ENCODE peak calls at places on chromosomes 1 and 21, in nine cellular contexts. One of them, this sample, is unnamed.

GRCh38 chr1:177307771-177308170 is 137.0 kb downstream of the BRINP2 start:
- DNase-seq in choroid plexus epithelial cell: no peak
- DNase-seq in fibroblast of mammary gland: peak
- DNase-seq in left lung: no peak
- DNase-seq in cardiac fibroblast: peak
- DNase-seq in stomach: no peak
- DNase-seq in kidney epithelial cell: no peak
- DNase-seq in uterus: no peak
- DNase-seq in retinal pigment epithelial cell: no peak
- DNase-seq in this sample: peak

GRCh38 chr1:65265296-65266271 is 43.8 kb upstream of the DNAJC6 start:
- DNase-seq in fibroblast of mammary gland: peak
- DNase-seq in cardiac fibroblast: peak
- DNase-seq in left lung: no peak
- DNase-seq in uterus: no peak
- DNase-seq in choroid plexus epithelial cell: peak
- DNase-seq in retinal pigment epithelial cell: no peak
- DNase-seq in kidney epithelial cell: no peak
- DNase-seq in stomach: peak
- DNase-seq in this sample: peak

GRCh38 chr1:190144650-190145049 is 333.0 kb downstream of the BRINP3 start:
- DNase-seq in uterus: no peak
- DNase-seq in left lung: no peak
- DNase-seq in choroid plexus epithelial cell: no peak
- DNase-seq in kidney epithelial cell: no peak
- DNase-seq in retinal pigment epithelial cell: no peak
- DNase-seq in stomach: no peak
- DNase-seq in cardiac fibroblast: no peak
- DNase-seq in fibroblast of mammary gland: no peak
- DNase-seq in this sample: no peak

GRCh38 chr1:89085781-89086180 is 20.8 kb upstream of the GBP1 start:
- DNase-seq in left lung: no peak
- DNase-seq in uterus: no peak
- DNase-seq in stomach: peak
- DNase-seq in fibroblast of mammary gland: no peak
- DNase-seq in cardiac fibroblast: peak
- DNase-seq in retinal pigment epithelial cell: no peak
- DNase-seq in kidney epithelial cell: no peak
- DNase-seq in choroid plexus epithelial cell: peak
- DNase-seq in this sample: peak

GRCh38 chr1:220926146-220926545 is 46.9 kb downstream of the HLX start:
- DNase-seq in left lung: no peak
- DNase-seq in stomach: no peak
- DNase-seq in fibroblast of mammary gland: peak
- DNase-seq in retinal pigment epithelial cell: peak
- DNase-seq in choroid plexus epithelial cell: no peak
- DNase-seq in kidney epithelial cell: no peak
- DNase-seq in cardiac fibroblast: no peak
- DNase-seq in uterus: no peak
- DNase-seq in this sample: peak

GRCh38 chr1:62045579-62045978 is 149.1 kb upstream of the L1TD1 start:
- DNase-seq in uterus: no peak
- DNase-seq in kidney epithelial cell: peak
- DNase-seq in left lung: no peak
- DNase-seq in cardiac fibroblast: peak
- DNase-seq in retinal pigment epithelial cell: peak
- DNase-seq in fibroblast of mammary gland: peak
- DNase-seq in choroid plexus epithelial cell: peak
- DNase-seq in stomach: no peak
- DNase-seq in this sample: no peak

GRCh38 chr1:246324711-246325110 is 182.4 kb downstream of the SMYD3 start:
- DNase-seq in kidney epithelial cell: no peak
- DNase-seq in cardiac fibroblast: no peak
- DNase-seq in left lung: no peak
- DNase-seq in fibroblast of mammary gland: peak
- DNase-seq in uterus: no peak
- DNase-seq in choroid plexus epithelial cell: peak
- DNase-seq in retinal pigment epithelial cell: no peak
- DNase-seq in stomach: no peak
- DNase-seq in this sample: no peak

GRCh38 chr1:23816361-23816760 is 8.9 kb downstream of the HMGCL start:
- DNase-seq in left lung: no peak
- DNase-seq in cardiac fibroblast: no peak
- DNase-seq in choroid plexus epithelial cell: no peak
- DNase-seq in fibroblast of mammary gland: no peak
- DNase-seq in uterus: no peak
- DNase-seq in kidney epithelial cell: no peak
- DNase-seq in stomach: no peak
- DNase-seq in retinal pigment epithelial cell: no peak
- DNase-seq in this sample: no peak

GRCh38 chr1:226708967-226709396 is 30.1 kb downstream of the ITPKB start:
- DNase-seq in left lung: no peak
- DNase-seq in fibroblast of mammary gland: peak
- DNase-seq in cardiac fibroblast: no peak
- DNase-seq in choroid plexus epithelial cell: no peak
- DNase-seq in stomach: no peak
- DNase-seq in uterus: no peak
- DNase-seq in kidney epithelial cell: no peak
- DNase-seq in retinal pigment epithelial cell: no peak
- DNase-seq in this sample: no peak

GRCh38 chr1:197806718-197807117 is 31.4 kb upstream of the DENND1B start:
- DNase-seq in fibroblast of mammary gland: no peak
- DNase-seq in choroid plexus epithelial cell: no peak
- DNase-seq in retinal pigment epithelial cell: no peak
- DNase-seq in kidney epithelial cell: no peak
- DNase-seq in left lung: no peak
- DNase-seq in stomach: no peak
- DNase-seq in uterus: no peak
- DNase-seq in cardiac fibroblast: no peak
- DNase-seq in this sample: no peak

GRCh38 chr1:30966690-30967369 is 58.3 kb upstream of the SDC3 start:
- DNase-seq in kidney epithelial cell: no peak
- DNase-seq in retinal pigment epithelial cell: peak
- DNase-seq in cardiac fibroblast: peak
- DNase-seq in stomach: no peak
- DNase-seq in uterus: no peak
- DNase-seq in fibroblast of mammary gland: peak
- DNase-seq in choroid plexus epithelial cell: peak
- DNase-seq in left lung: no peak
- DNase-seq in this sample: peak

GRCh38 chr1:228059536-228060457 is 22.7 kb upstream of the ARF1 start:
- DNase-seq in retinal pigment epithelial cell: no peak
- DNase-seq in cardiac fibroblast: peak
- DNase-seq in left lung: peak
- DNase-seq in fibroblast of mammary gland: peak
- DNase-seq in choroid plexus epithelial cell: no peak
- DNase-seq in uterus: no peak
- DNase-seq in kidney epithelial cell: no peak
- DNase-seq in stomach: peak
- DNase-seq in this sample: peak

GRCh38 chr1:8583031-8583430 is 234.4 kb downstream of the RERE start:
- DNase-seq in left lung: no peak
- DNase-seq in kidney epithelial cell: no peak
- DNase-seq in choroid plexus epithelial cell: no peak
- DNase-seq in fibroblast of mammary gland: no peak
- DNase-seq in uterus: no peak
- DNase-seq in retinal pigment epithelial cell: no peak
- DNase-seq in stomach: no peak
- DNase-seq in cardiac fibroblast: no peak
- DNase-seq in this sample: no peak

GRCh38 chr1:232471250-232471649 is 158.7 kb downstream of the SIPA1L2 start:
- DNase-seq in kidney epithelial cell: no peak
- DNase-seq in uterus: no peak
- DNase-seq in choroid plexus epithelial cell: no peak
- DNase-seq in left lung: no peak
- DNase-seq in retinal pigment epithelial cell: no peak
- DNase-seq in stomach: no peak
- DNase-seq in fibroblast of mammary gland: no peak
- DNase-seq in cardiac fibroblast: no peak
- DNase-seq in this sample: no peak

GRCh38 chr1:179298952-179299351 is 5.4 kb downstream of the SOAT1 start:
- DNase-seq in uterus: no peak
- DNase-seq in cardiac fibroblast: no peak
- DNase-seq in choroid plexus epithelial cell: no peak
- DNase-seq in fibroblast of mammary gland: no peak
- DNase-seq in stomach: no peak
- DNase-seq in kidney epithelial cell: no peak
- DNase-seq in retinal pigment epithelial cell: no peak
- DNase-seq in left lung: no peak
- DNase-seq in this sample: no peak

GRCh38 chr1:25538165-25538860 is 5.1 kb upstream of the LDLRAP1 start:
- DNase-seq in uterus: no peak
- DNase-seq in retinal pigment epithelial cell: no peak
- DNase-seq in left lung: no peak
- DNase-seq in cardiac fibroblast: no peak
- DNase-seq in stomach: no peak
- DNase-seq in fibroblast of mammary gland: no peak
- DNase-seq in kidney epithelial cell: no peak
- DNase-seq in choroid plexus epithelial cell: no peak
- DNase-seq in this sample: no peak

GRCh38 chr1:86429830-86430229 is 5.9 kb downstream of the CLCA2 start:
- DNase-seq in retinal pigment epithelial cell: peak
- DNase-seq in cardiac fibroblast: peak
- DNase-seq in fibroblast of mammary gland: peak
- DNase-seq in left lung: peak
- DNase-seq in kidney epithelial cell: peak
- DNase-seq in uterus: peak
- DNase-seq in choroid plexus epithelial cell: peak
- DNase-seq in stomach: no peak
- DNase-seq in this sample: peak

GRCh38 chr1:205285391-205286101 is 36.0 kb downstream of the NUAK2 start:
- DNase-seq in left lung: no peak
- DNase-seq in cardiac fibroblast: no peak
- DNase-seq in choroid plexus epithelial cell: peak
- DNase-seq in stomach: no peak
- DNase-seq in retinal pigment epithelial cell: no peak
- DNase-seq in kidney epithelial cell: no peak
- DNase-seq in uterus: peak
- DNase-seq in fibroblast of mammary gland: peak
- DNase-seq in this sample: no peak

GRCh38 chr1:31556481-31557006 is 19.8 kb upstream of the TINAGL1 start:
- DNase-seq in uterus: no peak
- DNase-seq in cardiac fibroblast: no peak
- DNase-seq in fibroblast of mammary gland: no peak
- DNase-seq in retinal pigment epithelial cell: no peak
- DNase-seq in kidney epithelial cell: no peak
- DNase-seq in choroid plexus epithelial cell: no peak
- DNase-seq in left lung: no peak
- DNase-seq in stomach: no peak
- DNase-seq in this sample: no peak

GRCh38 chr21:41950941-41951408 is 2.8 kb downstream of the C2CD2 start:
- DNase-seq in cardiac fibroblast: no peak
- DNase-seq in retinal pigment epithelial cell: no peak
- DNase-seq in stomach: no peak
- DNase-seq in fibroblast of mammary gland: no peak
- DNase-seq in uterus: no peak
- DNase-seq in left lung: no peak
- DNase-seq in choroid plexus epithelial cell: no peak
- DNase-seq in kidney epithelial cell: no peak
- DNase-seq in this sample: no peak
- H3K4me3 ChIP-seq in cardiac fibroblast: no peak
- H3K4me3 ChIP-seq in retinal pigment epithelial cell: no peak
- H3K4me3 ChIP-seq in stomach: no peak
- H3K4me3 ChIP-seq in fibroblast of mammary gland: no peak
- H3K4me3 ChIP-seq in uterus: no peak
- H3K4me3 ChIP-seq in left lung: no peak
- H3K4me3 ChIP-seq in choroid plexus epithelial cell: no peak
- H3K4me3 ChIP-seq in kidney epithelial cell: no peak
- H3K4me3 ChIP-seq in this sample: no peak

GRCh38 chr1:46295306-46295705 is 8.1 kb downstream of the LRRC41 start:
- DNase-seq in fibroblast of mammary gland: no peak
- DNase-seq in left lung: no peak
- DNase-seq in kidney epithelial cell: no peak
- DNase-seq in choroid plexus epithelial cell: no peak
- DNase-seq in uterus: no peak
- DNase-seq in retinal pigment epithelial cell: no peak
- DNase-seq in cardiac fibroblast: no peak
- DNase-seq in stomach: no peak
- DNase-seq in this sample: no peak
- TF ChIP-seq CTCF in fibroblast of mammary gland: no peak
- TF ChIP-seq CTCF in left lung: no peak
- TF ChIP-seq CTCF in kidney epithelial cell: no peak
- TF ChIP-seq CTCF in choroid plexus epithelial cell: no peak
- TF ChIP-seq CTCF in uterus: no peak
- TF ChIP-seq CTCF in retinal pigment epithelial cell: no peak
- TF ChIP-seq CTCF in cardiac fibroblast: no peak
- TF ChIP-seq CTCF in stomach: no peak
- TF ChIP-seq CTCF in this sample: no peak

GRCh38 chr1:15949453-15950245 is 26.3 kb downstream of the ZBTB17 start:
- DNase-seq in choroid plexus epithelial cell: peak
- DNase-seq in uterus: peak
- DNase-seq in stomach: peak
- DNase-seq in fibroblast of mammary gland: peak
- DNase-seq in kidney epithelial cell: peak
- DNase-seq in retinal pigment epithelial cell: peak
- DNase-seq in left lung: peak
- DNase-seq in cardiac fibroblast: peak
- DNase-seq in this sample: peak
- H3K4me3 ChIP-seq in choroid plexus epithelial cell: peak
- H3K4me3 ChIP-seq in uterus: peak
- H3K4me3 ChIP-seq in stomach: peak
- H3K4me3 ChIP-seq in fibroblast of mammary gland: peak
- H3K4me3 ChIP-seq in kidney epithelial cell: no peak
- H3K4me3 ChIP-seq in retinal pigment epithelial cell: peak
- H3K4me3 ChIP-seq in left lung: peak
- H3K4me3 ChIP-seq in cardiac fibroblast: peak
- H3K4me3 ChIP-seq in this sample: peak

GRCh38 chr1:154440031-154440430 is 34.9 kb downstream of the IL6R start:
- DNase-seq in cardiac fibroblast: no peak
- DNase-seq in stomach: no peak
- DNase-seq in choroid plexus epithelial cell: no peak
- DNase-seq in retinal pigment epithelial cell: no peak
- DNase-seq in fibroblast of mammary gland: no peak
- DNase-seq in kidney epithelial cell: no peak
- DNase-seq in uterus: no peak
- DNase-seq in left lung: no peak
- DNase-seq in this sample: no peak

GRCh38 chr1:154443274-154444013 is 38.3 kb downstream of the IL6R start:
- DNase-seq in kidney epithelial cell: no peak
- DNase-seq in stomach: no peak
- DNase-seq in retinal pigment epithelial cell: no peak
- DNase-seq in left lung: no peak
- DNase-seq in cardiac fibroblast: no peak
- DNase-seq in uterus: no peak
- DNase-seq in fibroblast of mammary gland: no peak
- DNase-seq in choroid plexus epithelial cell: no peak
- DNase-seq in this sample: no peak

GRCh38 chr1:154445040-154445472 is 39.9 kb downstream of the IL6R start:
- DNase-seq in fibroblast of mammary gland: peak
- DNase-seq in left lung: no peak
- DNase-seq in stomach: no peak
- DNase-seq in kidney epithelial cell: peak
- DNase-seq in retinal pigment epithelial cell: no peak
- DNase-seq in uterus: no peak
- DNase-seq in cardiac fibroblast: no peak
- DNase-seq in choroid plexus epithelial cell: peak
- DNase-seq in this sample: no peak

GRCh38 chr1:154441241-154441888 is 36.2 kb downstream of the IL6R start:
- DNase-seq in left lung: no peak
- DNase-seq in stomach: no peak
- DNase-seq in choroid plexus epithelial cell: no peak
- DNase-seq in cardiac fibroblast: no peak
- DNase-seq in fibroblast of mammary gland: no peak
- DNase-seq in uterus: no peak
- DNase-seq in kidney epithelial cell: no peak
- DNase-seq in retinal pigment epithelial cell: no peak
- DNase-seq in this sample: no peak

GRCh38 chr1:154442006-154442740 is 37.0 kb downstream of the IL6R start:
- DNase-seq in stomach: no peak
- DNase-seq in choroid plexus epithelial cell: no peak
- DNase-seq in left lung: no peak
- DNase-seq in retinal pigment epithelial cell: no peak
- DNase-seq in uterus: no peak
- DNase-seq in cardiac fibroblast: peak
- DNase-seq in fibroblast of mammary gland: no peak
- DNase-seq in kidney epithelial cell: peak
- DNase-seq in this sample: no peak
- TF ChIP-seq CTCF in stomach: peak
- TF ChIP-seq CTCF in choroid plexus epithelial cell: peak
- TF ChIP-seq CTCF in left lung: no peak
- TF ChIP-seq CTCF in retinal pigment epithelial cell: peak
- TF ChIP-seq CTCF in uterus: peak
- TF ChIP-seq CTCF in cardiac fibroblast: peak
- TF ChIP-seq CTCF in fibroblast of mammary gland: peak
- TF ChIP-seq CTCF in kidney epithelial cell: peak
- TF ChIP-seq CTCF in this sample: peak